ENCODE peak calls at places on chromosome 11, in ten cellular contexts. One of them, this sample, is unnamed.

GRCh38 chr11:1933416-1934325 is 13.5 kb upstream of the MRPL23 start:
- DNase-seq in psoas muscle: no peak
- DNase-seq in endothelial cell: no peak
- DNase-seq in AG09309: no peak
- DNase-seq in MCF 10A: no peak
- DNase-seq in fibroblast of mammary gland: no peak
- DNase-seq in CD8-positive, alpha-beta T cell: no peak
- DNase-seq in lung: no peak
- DNase-seq in activated B cell treated with CpG ODN at 0.5 μM for 24 hours: no peak
- DNase-seq in progenitor cell of endocrine pancreas: no peak
- DNase-seq in this sample: no peak

GRCh38 chr11:9990221-9990973 is 303.6 kb downstream of the SBF2 start:
- DNase-seq in psoas muscle: no peak
- DNase-seq in endothelial cell: no peak
- DNase-seq in AG09309: no peak
- DNase-seq in MCF 10A: no peak
- DNase-seq in fibroblast of mammary gland: peak
- DNase-seq in CD8-positive, alpha-beta T cell: no peak
- DNase-seq in lung: no peak
- DNase-seq in activated B cell treated with CpG ODN at 0.5 μM for 24 hours: no peak
- DNase-seq in progenitor cell of endocrine pancreas: no peak
- DNase-seq in this sample: no peak

GRCh38 chr11:73513707-73514106 is 84.2 kb downstream of the FAM168A start:
- DNase-seq in psoas muscle: no peak
- DNase-seq in endothelial cell: no peak
- DNase-seq in AG09309: no peak
- DNase-seq in MCF 10A: no peak
- DNase-seq in fibroblast of mammary gland: no peak
- DNase-seq in CD8-positive, alpha-beta T cell: no peak
- DNase-seq in lung: no peak
- DNase-seq in activated B cell treated with CpG ODN at 0.5 μM for 24 hours: no peak
- DNase-seq in progenitor cell of endocrine pancreas: no peak
- DNase-seq in this sample: no peak

GRCh38 chr11:131579932-131580387 is 209.5 kb downstream of the NTM start:
- DNase-seq in psoas muscle: peak
- DNase-seq in endothelial cell: peak
- DNase-seq in AG09309: peak
- DNase-seq in MCF 10A: no peak
- DNase-seq in fibroblast of mammary gland: peak
- DNase-seq in CD8-positive, alpha-beta T cell: no peak
- DNase-seq in lung: no peak
- DNase-seq in activated B cell treated with CpG ODN at 0.5 μM for 24 hours: no peak
- DNase-seq in progenitor cell of endocrine pancreas: no peak
- DNase-seq in this sample: peak

GRCh38 chr11:11389238-11389637 is 36.2 kb upstream of the CSNK2A3 start:
- DNase-seq in psoas muscle: no peak
- DNase-seq in endothelial cell: no peak
- DNase-seq in AG09309: no peak
- DNase-seq in MCF 10A: peak
- DNase-seq in fibroblast of mammary gland: peak
- DNase-seq in CD8-positive, alpha-beta T cell: no peak
- DNase-seq in lung: no peak
- DNase-seq in activated B cell treated with CpG ODN at 0.5 μM for 24 hours: no peak
- DNase-seq in progenitor cell of endocrine pancreas: no peak
- DNase-seq in this sample: no peak

GRCh38 chr11:8631395-8632110 is 37.5 kb upstream of the STK33 start:
- DNase-seq in psoas muscle: no peak
- DNase-seq in endothelial cell: no peak
- DNase-seq in AG09309: peak
- DNase-seq in MCF 10A: peak
- DNase-seq in fibroblast of mammary gland: peak
- DNase-seq in CD8-positive, alpha-beta T cell: no peak
- DNase-seq in lung: no peak
- DNase-seq in activated B cell treated with CpG ODN at 0.5 μM for 24 hours: no peak
- DNase-seq in progenitor cell of endocrine pancreas: no peak
- DNase-seq in this sample: no peak

GRCh38 chr11:23359297-23359696 is 499.0 kb upstream of the CCDC179 start:
- DNase-seq in psoas muscle: no peak
- DNase-seq in endothelial cell: no peak
- DNase-seq in AG09309: peak
- DNase-seq in MCF 10A: peak
- DNase-seq in fibroblast of mammary gland: peak
- DNase-seq in CD8-positive, alpha-beta T cell: no peak
- DNase-seq in lung: no peak
- DNase-seq in activated B cell treated with CpG ODN at 0.5 μM for 24 hours: no peak
- DNase-seq in progenitor cell of endocrine pancreas: no peak
- DNase-seq in this sample: no peak

GRCh38 chr11:118635237-118635591 is 27.8 kb downstream of the PHLDB1 start:
- DNase-seq in psoas muscle: no peak
- DNase-seq in endothelial cell: no peak
- DNase-seq in AG09309: no peak
- DNase-seq in MCF 10A: no peak
- DNase-seq in fibroblast of mammary gland: no peak
- DNase-seq in CD8-positive, alpha-beta T cell: no peak
- DNase-seq in lung: no peak
- DNase-seq in activated B cell treated with CpG ODN at 0.5 μM for 24 hours: no peak
- DNase-seq in progenitor cell of endocrine pancreas: no peak
- DNase-seq in this sample: no peak

GRCh38 chr11:30811226-30811625 is 225.1 kb upstream of the MPPED2 start:
- DNase-seq in psoas muscle: no peak
- DNase-seq in endothelial cell: no peak
- DNase-seq in AG09309: no peak
- DNase-seq in MCF 10A: no peak
- DNase-seq in fibroblast of mammary gland: no peak
- DNase-seq in CD8-positive, alpha-beta T cell: no peak
- DNase-seq in lung: no peak
- DNase-seq in activated B cell treated with CpG ODN at 0.5 μM for 24 hours: no peak
- DNase-seq in progenitor cell of endocrine pancreas: no peak
- DNase-seq in this sample: no peak

GRCh38 chr11:63508009-63508408 is 2.1 kb downstream of the LGALS12 start:
- DNase-seq in psoas muscle: peak
- DNase-seq in endothelial cell: peak
- DNase-seq in AG09309: no peak
- DNase-seq in MCF 10A: peak
- DNase-seq in fibroblast of mammary gland: peak
- DNase-seq in CD8-positive, alpha-beta T cell: no peak
- DNase-seq in lung: peak
- DNase-seq in activated B cell treated with CpG ODN at 0.5 μM for 24 hours: no peak
- DNase-seq in progenitor cell of endocrine pancreas: no peak
- DNase-seq in this sample: no peak

GRCh38 chr11:7549681-7550080 is 35.9 kb downstream of the PPFIBP2 start:
- DNase-seq in psoas muscle: no peak
- DNase-seq in endothelial cell: no peak
- DNase-seq in AG09309: no peak
- DNase-seq in MCF 10A: no peak
- DNase-seq in fibroblast of mammary gland: no peak
- DNase-seq in CD8-positive, alpha-beta T cell: no peak
- DNase-seq in lung: no peak
- DNase-seq in activated B cell treated with CpG ODN at 0.5 μM for 24 hours: no peak
- DNase-seq in progenitor cell of endocrine pancreas: no peak
- DNase-seq in this sample: no peak

GRCh38 chr11:96113100-96113710 is 189.3 kb upstream of the MTMR2 start:
- DNase-seq in psoas muscle: no peak
- DNase-seq in endothelial cell: no peak
- DNase-seq in AG09309: peak
- DNase-seq in MCF 10A: no peak
- DNase-seq in fibroblast of mammary gland: peak
- DNase-seq in CD8-positive, alpha-beta T cell: no peak
- DNase-seq in lung: no peak
- DNase-seq in activated B cell treated with CpG ODN at 0.5 μM for 24 hours: no peak
- DNase-seq in progenitor cell of endocrine pancreas: no peak
- DNase-seq in this sample: no peak

GRCh38 chr11:74311352-74311926 is at the start of gene P4HA3:
- DNase-seq in psoas muscle: peak
- DNase-seq in endothelial cell: peak
- DNase-seq in AG09309: no peak
- DNase-seq in MCF 10A: no peak
- DNase-seq in fibroblast of mammary gland: peak
- DNase-seq in CD8-positive, alpha-beta T cell: peak
- DNase-seq in lung: peak
- DNase-seq in activated B cell treated with CpG ODN at 0.5 μM for 24 hours: peak
- DNase-seq in progenitor cell of endocrine pancreas: peak
- DNase-seq in this sample: peak

GRCh38 chr11:72641900-72642814 is 32.1 kb downstream of the PDE2A start:
- DNase-seq in psoas muscle: peak
- DNase-seq in endothelial cell: peak
- DNase-seq in AG09309: no peak
- DNase-seq in MCF 10A: peak
- DNase-seq in fibroblast of mammary gland: no peak
- DNase-seq in CD8-positive, alpha-beta T cell: no peak
- DNase-seq in lung: no peak
- DNase-seq in activated B cell treated with CpG ODN at 0.5 μM for 24 hours: peak
- DNase-seq in progenitor cell of endocrine pancreas: peak
- DNase-seq in this sample: peak

GRCh38 chr11:44945639-44946038 is 5.0 kb downstream of the TP53I11 start:
- DNase-seq in psoas muscle: peak
- DNase-seq in endothelial cell: no peak
- DNase-seq in AG09309: no peak
- DNase-seq in MCF 10A: no peak
- DNase-seq in fibroblast of mammary gland: no peak
- DNase-seq in CD8-positive, alpha-beta T cell: no peak
- DNase-seq in lung: no peak
- DNase-seq in activated B cell treated with CpG ODN at 0.5 μM for 24 hours: no peak
- DNase-seq in progenitor cell of endocrine pancreas: no peak
- DNase-seq in this sample: no peak
- TF ChIP-seq CTCF in psoas muscle: no peak
- TF ChIP-seq CTCF in endothelial cell: no peak
- TF ChIP-seq CTCF in AG09309: no peak
- TF ChIP-seq CTCF in MCF 10A: no peak
- TF ChIP-seq CTCF in fibroblast of mammary gland: no peak
- TF ChIP-seq CTCF in CD8-positive, alpha-beta T cell: no peak
- TF ChIP-seq CTCF in lung: no peak
- TF ChIP-seq CTCF in activated B cell treated with CpG ODN at 0.5 μM for 24 hours: no peak
- TF ChIP-seq CTCF in progenitor cell of endocrine pancreas: no peak
- TF ChIP-seq CTCF in this sample: no peak

GRCh38 chr11:122069946-122070345 is 46.1 kb downstream of the BLID start:
- DNase-seq in psoas muscle: peak
- DNase-seq in endothelial cell: peak
- DNase-seq in AG09309: peak
- DNase-seq in MCF 10A: peak
- DNase-seq in fibroblast of mammary gland: peak
- DNase-seq in CD8-positive, alpha-beta T cell: no peak
- DNase-seq in lung: no peak
- DNase-seq in activated B cell treated with CpG ODN at 0.5 μM for 24 hours: no peak
- DNase-seq in progenitor cell of endocrine pancreas: peak
- DNase-seq in this sample: peak
- TF ChIP-seq CTCF in psoas muscle: no peak
- TF ChIP-seq CTCF in endothelial cell: no peak
- TF ChIP-seq CTCF in AG09309: no peak
- TF ChIP-seq CTCF in MCF 10A: no peak
- TF ChIP-seq CTCF in fibroblast of mammary gland: no peak
- TF ChIP-seq CTCF in CD8-positive, alpha-beta T cell: no peak
- TF ChIP-seq CTCF in lung: no peak
- TF ChIP-seq CTCF in activated B cell treated with CpG ODN at 0.5 μM for 24 hours: no peak
- TF ChIP-seq CTCF in progenitor cell of endocrine pancreas: no peak
- TF ChIP-seq CTCF in this sample: no peak

GRCh38 chr11:111479666-111480065 is 32.5 kb downstream of the BTG4 start:
- DNase-seq in psoas muscle: no peak
- DNase-seq in endothelial cell: no peak
- DNase-seq in AG09309: no peak
- DNase-seq in MCF 10A: no peak
- DNase-seq in fibroblast of mammary gland: no peak
- DNase-seq in CD8-positive, alpha-beta T cell: no peak
- DNase-seq in lung: no peak
- DNase-seq in activated B cell treated with CpG ODN at 0.5 μM for 24 hours: no peak
- DNase-seq in progenitor cell of endocrine pancreas: no peak
- DNase-seq in this sample: no peak
- TF ChIP-seq CTCF in psoas muscle: peak
- TF ChIP-seq CTCF in endothelial cell: peak
- TF ChIP-seq CTCF in AG09309: no peak
- TF ChIP-seq CTCF in MCF 10A: no peak
- TF ChIP-seq CTCF in fibroblast of mammary gland: no peak
- TF ChIP-seq CTCF in CD8-positive, alpha-beta T cell: no peak
- TF ChIP-seq CTCF in lung: no peak
- TF ChIP-seq CTCF in activated B cell treated with CpG ODN at 0.5 μM for 24 hours: no peak
- TF ChIP-seq CTCF in progenitor cell of endocrine pancreas: no peak
- TF ChIP-seq CTCF in this sample: peak

GRCh38 chr11:128642571-128642970 is 51.3 kb upstream of the FLI1 start:
- DNase-seq in psoas muscle: no peak
- DNase-seq in endothelial cell: no peak
- DNase-seq in AG09309: no peak
- DNase-seq in MCF 10A: no peak
- DNase-seq in fibroblast of mammary gland: no peak
- DNase-seq in CD8-positive, alpha-beta T cell: no peak
- DNase-seq in lung: no peak
- DNase-seq in activated B cell treated with CpG ODN at 0.5 μM for 24 hours: no peak
- DNase-seq in progenitor cell of endocrine pancreas: no peak
- DNase-seq in this sample: no peak
- TF ChIP-seq CTCF in psoas muscle: no peak
- TF ChIP-seq CTCF in endothelial cell: no peak
- TF ChIP-seq CTCF in AG09309: no peak
- TF ChIP-seq CTCF in MCF 10A: no peak
- TF ChIP-seq CTCF in fibroblast of mammary gland: no peak
- TF ChIP-seq CTCF in CD8-positive, alpha-beta T cell: no peak
- TF ChIP-seq CTCF in lung: no peak
- TF ChIP-seq CTCF in activated B cell treated with CpG ODN at 0.5 μM for 24 hours: no peak
- TF ChIP-seq CTCF in progenitor cell of endocrine pancreas: no peak
- TF ChIP-seq CTCF in this sample: no peak